ENCODE peak calls at places on chromosomes 3 and 15, in nine cellular contexts. W, M, S, E, Z, Q, P, D and G are unnamed samples.

GRCh38 chr3:57065588-57065987 is 5.1 kb downstream of the SPATA12 start:
- DNase-seq in W (no peak), M (no peak), S (no peak), E (no peak), Z (no peak), Q (peak), P (no peak), D (no peak), G (no peak)

GRCh38 chr3:185216587-185216918 is 37.3 kb downstream of the EHHADH start:
- DNase-seq in W (no peak), M (peak), S (no peak), E (no peak), Z (no peak), Q (peak), P (no peak), D (no peak), G (no peak)

GRCh38 chr15:78565951-78566774 is 843 bp downstream of the CHRNA5 start:
- DNase-seq in W (peak), M (peak), S (no peak), E (no peak), Z (peak), Q (peak), P (no peak), D (no peak), G (no peak)

GRCh38 chr15:97995881-97996603 is 35.5 kb downstream of the ARRDC4 start:
- DNase-seq in W (no peak), M (no peak), S (no peak), E (no peak), Z (peak), Q (no peak), P (no peak), D (no peak), G (no peak)

GRCh38 chr15:71790081-71790480 is 20.3 kb upstream of the NR2E3 start:
- DNase-seq in W (no peak), M (no peak), S (no peak), E (no peak), Z (no peak), Q (peak), P (no peak), D (no peak), G (no peak)

GRCh38 chr3:104816008-104816407 is 550.7 kb upstream of the ALCAM start:
- DNase-seq in W (no peak), M (no peak), S (no peak), E (no peak), Z (no peak), Q (no peak), P (no peak), D (no peak), G (no peak)

GRCh38 chr15:62845239-62846126 is 197.1 kb upstream of the TPM1 start:
- DNase-seq in W (no peak), M (no peak), S (no peak), E (no peak), Z (no peak), Q (no peak), P (no peak), D (no peak), G (no peak)

GRCh38 chr3:192851821-192852352 is 65.8 kb downstream of the MB21D2 start:
- DNase-seq in W (no peak), M (peak), S (no peak), E (no peak), Z (peak), Q (peak), P (peak), D (no peak), G (peak)

GRCh38 chr3:775178-775885 is 317.5 kb upstream of the CNTN6 start:
- DNase-seq in W (no peak), M (no peak), S (no peak), E (no peak), Z (no peak), Q (no peak), P (no peak), D (no peak), G (no peak)

GRCh38 chr15:80551348-80551747 is 143.8 kb upstream of the ABHD17C start:
- DNase-seq in W (no peak), M (peak), S (no peak), E (no peak), Z (no peak), Q (no peak), P (no peak), D (no peak), G (no peak)

GRCh38 chr3:70531063-70531657 is 218.7 kb upstream of the MDFIC2 start:
- DNase-seq in W (no peak), M (peak), S (no peak), E (no peak), Z (no peak), Q (peak), P (no peak), D (no peak), G (no peak)

GRCh38 chr15:64878708-64879107 is 33.0 kb upstream of the ANKDD1A start:
- DNase-seq in W (no peak), M (no peak), S (no peak), E (no peak), Z (peak), Q (no peak), P (no peak), D (no peak), G (no peak)

GRCh38 chr15:64157599-64158125 is 5.2 kb downstream of the PPIB start:
- DNase-seq in W (no peak), M (no peak), S (no peak), E (no peak), Z (no peak), Q (no peak), P (no peak), D (no peak), G (no peak)

GRCh38 chr3:129281726-129282125 is 3.1 kb downstream of the HMCES start:
- DNase-seq in W (no peak), M (no peak), S (no peak), E (no peak), Z (no peak), Q (no peak), P (no peak), D (no peak), G (no peak)

GRCh38 chr3:107740992-107741896 is 218.5 kb downstream of the BBX start:
- DNase-seq in W (no peak), M (peak), S (no peak), E (no peak), Z (no peak), Q (peak), P (no peak), D (no peak), G (no peak)

GRCh38 chr3:43035801-43036340 is 56.8 kb downstream of the GASK1A start:
- DNase-seq in W (no peak), M (no peak), S (no peak), E (no peak), Z (no peak), Q (no peak), P (no peak), D (no peak), G (no peak)

GRCh38 chr15:64892850-64893403 is 18.8 kb upstream of the ANKDD1A start:
- DNase-seq in W (no peak), M (no peak), S (peak), E (no peak), Z (no peak), Q (no peak), P (no peak), D (no peak), G (no peak)

GRCh38 chr3:45174234-45174633 is 28.1 kb upstream of the CDCP1 start:
- DNase-seq in W (no peak), M (no peak), S (no peak), E (no peak), Z (no peak), Q (no peak), P (no peak), D (no peak), G (no peak)

GRCh38 chr15:90691369-90691768 is 25.8 kb upstream of the BLM start:
- DNase-seq in W (no peak), M (no peak), S (no peak), E (no peak), Z (no peak), Q (no peak), P (no peak), D (no peak), G (no peak)
- TF ChIP-seq CTCF in W (no peak), M (peak), S (no peak), E (peak), Z (no peak), Q (peak), P (no peak), D (no peak), G (no peak)

DNA sequence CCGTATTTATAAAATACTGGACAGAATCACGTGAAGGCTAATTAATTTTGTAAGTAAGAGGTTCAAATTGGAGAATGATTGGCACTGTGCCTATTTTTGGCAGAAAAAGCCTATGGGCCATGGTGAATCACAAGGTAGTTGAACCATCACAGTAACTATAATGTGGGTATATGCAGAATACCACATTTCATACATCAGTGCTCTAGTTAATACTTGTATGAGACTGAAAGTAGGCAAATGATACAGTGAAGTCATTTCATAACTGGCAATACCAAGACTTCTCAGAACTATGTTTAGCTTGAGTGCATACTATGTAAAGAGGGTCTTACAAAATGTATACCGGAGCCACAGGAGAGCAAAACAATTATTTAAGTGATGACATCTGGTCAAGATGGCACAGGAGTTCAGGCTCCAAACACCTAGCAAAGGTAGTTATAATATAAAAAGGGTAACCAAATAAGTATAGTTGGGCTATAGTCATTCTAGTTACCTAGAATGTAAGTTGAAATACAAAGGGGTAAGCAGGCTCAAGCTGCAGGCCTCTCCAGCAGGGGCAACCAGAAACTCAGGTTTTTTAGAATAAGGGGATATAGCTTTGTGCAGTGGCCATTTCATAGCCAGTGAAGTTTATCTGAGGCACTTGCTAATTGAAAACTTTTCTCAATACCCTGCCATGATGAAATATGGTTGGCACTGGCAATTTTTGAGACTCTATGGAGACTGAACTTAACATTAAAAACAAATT is 19.1 kb downstream of the GPR160 start:
- DNase-seq in W (no peak), M (no peak), S (no peak), E (no peak), Z (no peak), Q (no peak), P (no peak), D (no peak), G (no peak)
- TF ChIP-seq CTCF in W (no peak), M (no peak), S (no peak), E (no peak), Z (no peak), Q (no peak), P (no peak), D (no peak), G (no peak)

DNA sequence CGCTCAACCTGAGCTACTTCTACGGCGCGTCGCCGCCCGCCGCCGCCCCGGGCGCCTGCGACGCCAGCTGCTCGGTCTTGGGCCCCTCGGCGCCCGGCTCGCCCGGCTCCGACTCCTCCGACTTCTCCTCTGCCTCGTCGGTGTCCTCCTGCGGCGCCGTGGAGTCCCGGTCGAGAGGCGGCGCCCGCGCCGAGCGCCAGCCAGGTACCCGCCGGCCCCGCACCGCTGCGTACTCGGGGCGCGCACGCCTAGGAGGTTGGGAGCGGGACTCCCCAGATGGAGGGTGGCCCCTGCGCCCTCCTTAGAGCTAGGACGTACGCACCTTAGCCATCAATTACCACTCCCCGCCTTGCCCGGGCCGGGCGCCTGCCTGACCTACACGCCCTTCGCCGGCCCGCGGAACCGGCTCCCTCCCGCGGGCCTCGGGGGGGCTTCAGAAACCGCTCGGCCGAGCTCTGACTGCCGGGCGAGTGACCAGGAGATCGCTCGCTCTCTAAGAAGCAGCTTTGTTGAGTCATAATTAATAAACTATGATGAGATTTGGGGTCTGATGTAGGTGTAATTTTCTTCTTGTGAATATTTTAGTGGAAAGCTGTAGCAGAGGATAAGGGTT is 506 bp downstream of the NFKBIZ start:
- DNase-seq in W (peak), M (no peak), S (peak), E (no peak), Z (peak), Q (no peak), P (peak), D (peak), G (no peak)
- TF ChIP-seq CTCF in W (no peak), M (no peak), S (no peak), E (no peak), Z (no peak), Q (no peak), P (no peak), D (peak), G (no peak)

DNA sequence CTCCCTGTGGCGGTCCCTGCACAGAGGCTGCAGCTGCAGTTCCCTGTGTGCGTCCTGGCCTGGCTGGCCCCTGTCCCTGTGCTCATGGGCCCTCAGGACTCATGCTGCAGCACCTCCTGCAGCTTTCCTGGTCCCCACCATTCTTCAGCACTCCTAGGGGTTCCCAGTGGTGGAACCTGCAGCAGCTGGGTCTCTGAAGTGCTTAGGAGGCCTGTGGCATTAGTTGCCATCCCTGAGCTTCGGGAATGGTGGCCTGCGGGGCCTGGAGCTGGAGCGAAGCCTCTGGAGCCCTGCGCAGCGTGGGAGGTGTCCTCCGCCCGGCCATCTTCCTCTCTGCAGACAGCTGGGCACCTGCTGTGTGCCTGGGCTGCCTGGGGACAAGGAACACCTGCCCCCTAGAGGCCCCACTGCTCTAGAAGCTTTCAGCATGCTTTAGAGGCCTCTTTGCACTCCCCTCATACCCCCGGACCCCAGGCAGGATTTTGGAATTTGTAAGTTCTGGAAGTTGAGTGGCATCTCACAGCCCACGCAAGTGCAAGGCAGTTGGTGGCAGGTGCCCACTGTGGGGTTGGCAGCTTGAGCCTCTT is 13.1 kb downstream of the PLXNA1 start:
- DNase-seq in W (no peak), M (no peak), S (no peak), E (no peak), Z (no peak), Q (no peak), P (no peak), D (no peak), G (no peak)
- TF ChIP-seq CTCF in W (no peak), M (peak), S (no peak), E (no peak), Z (no peak), Q (peak), P (no peak), D (no peak), G (no peak)

DNA sequence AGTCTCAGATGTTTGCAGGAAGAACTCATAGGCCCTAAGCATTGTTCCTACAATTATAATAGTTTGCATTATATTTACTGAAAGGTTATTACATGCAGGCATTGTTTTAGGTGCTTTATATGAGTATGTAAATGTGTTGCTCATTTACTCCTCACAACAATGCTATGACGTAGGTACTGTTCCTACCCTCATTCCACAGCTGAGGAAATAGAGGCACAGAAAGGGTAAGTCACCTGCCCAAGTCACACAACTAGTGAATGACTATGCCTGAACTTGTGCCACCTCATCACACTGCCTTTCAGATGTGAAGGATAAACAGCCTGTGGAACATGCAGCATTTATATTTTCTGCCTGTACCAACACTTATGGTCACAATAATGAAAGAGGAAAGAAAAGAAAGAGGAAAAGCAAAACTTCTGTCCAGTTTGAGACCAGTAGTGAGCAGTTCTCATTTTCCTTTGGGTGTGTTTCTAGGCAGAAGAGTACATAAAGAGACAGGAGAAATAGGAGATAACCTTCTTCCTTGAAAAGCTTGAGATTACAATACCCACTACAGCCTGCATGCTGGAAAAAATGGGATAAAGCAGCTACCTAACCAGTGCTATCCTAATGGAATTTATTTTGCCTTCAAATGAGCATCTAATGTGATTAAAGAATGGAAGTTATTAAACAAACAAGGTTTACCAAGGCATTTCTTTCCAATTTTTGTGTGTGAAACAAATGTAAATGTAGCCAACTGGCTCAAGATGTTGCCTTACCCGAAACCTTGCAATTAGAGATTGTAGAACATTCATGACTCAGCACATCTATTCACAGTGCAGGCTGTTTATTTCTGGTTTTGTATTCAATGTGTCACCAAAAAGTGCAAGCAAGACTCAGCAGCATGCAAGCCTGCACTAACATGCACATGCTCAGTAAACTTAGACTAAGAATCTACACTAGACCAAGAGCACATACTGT is 20.5 kb upstream of the ENTPD3 start:
- DNase-seq in W (no peak), M (peak), S (no peak), E (no peak), Z (no peak), Q (peak), P (no peak), D (no peak), G (no peak)
- TF ChIP-seq CTCF in W (no peak), M (no peak), S (no peak), E (no peak), Z (no peak), Q (no peak), P (no peak), D (no peak), G (no peak)

GRCh38 chr3:145898487-145898886 is 262.5 kb downstream of the PLOD2 start:
- DNase-seq in W (no peak), M (peak), S (no peak), E (no peak), Z (no peak), Q (peak), P (no peak), D (no peak), G (no peak)
- TF ChIP-seq CTCF in W (no peak), M (no peak), S (no peak), E (no peak), Z (no peak), Q (no peak), P (no peak), D (no peak), G (no peak)

GRCh38 chr15:81813215-81813614 is 232.6 kb downstream of the MEX3B start:
- DNase-seq in W (no peak), M (no peak), S (no peak), E (no peak), Z (no peak), Q (peak), P (no peak), D (no peak), G (no peak)
- TF ChIP-seq CTCF in W (peak), M (no peak), S (no peak), E (no peak), Z (no peak), Q (peak), P (no peak), D (peak), G (no peak)